ENCODE peak calls at places on chromosomes 16 and 17, in seven cellular contexts. G is adrenal gland, R is uterus, O is psoas muscle, N is stomach, C is lower lobe of right lung, B is right lobe of liver. I is an unnamed sample.

GRCh38 chr17:18937981-18938691 is 13.8 kb upstream of the SLC5A10 start:
- DNase-seq in G (no peak), O (no peak), B (no peak), R (no peak), N (no peak), C (no peak), I (no peak)

GRCh38 chr17:40021471-40021961 is 6.3 kb downstream of the CSF3 start:
- DNase-seq in B (no peak), C (no peak), O (peak; percentile 88), G (peak; percentile 83), N (no peak), R (peak; percentile 59), I (no peak)

GRCh38 chr16:1530883-1531637 is 2.4 kb upstream of the TMEM204 start:
- DNase-seq in R (peak; percentile 74), B (peak; percentile 38), G (no peak), N (no peak), O (peak; percentile 86), C (no peak), I (peak; percentile 80)

GRCh38 chr16:14378684-14379467 is 251.2 kb downstream of the PARN start:
- DNase-seq in N (no peak), G (no peak), B (no peak), C (no peak), R (no peak), O (peak; percentile 8), I (no peak)

GRCh38 chr16:89565256-89565505 is 4.7 kb downstream of the RPL13 start:
- DNase-seq in B (no peak), O (no peak), N (no peak), C (no peak), G (no peak), R (no peak), I (no peak)

GRCh38 chr17:64661731-64661980 is 451 bp downstream of the SMURF2 start:
- DNase-seq in B (peak; percentile 68), N (no peak), R (peak; percentile 36), G (no peak), C (no peak), O (no peak), I (no peak)

GRCh38 chr16:53041196-53041977 is 11.3 kb downstream of the CHD9NB start:
- DNase-seq in G (no peak), R (peak; percentile 67), N (peak; percentile 53), C (no peak), B (no peak), O (peak; percentile 92), I (peak; percentile 90)

GRCh38 chr16:4474192-4474961 is at the start of gene NMRAL1:
- DNase-seq in R (peak; percentile 87), G (peak; percentile 91), B (peak; percentile 89), N (peak; percentile 92), O (peak; percentile 93), C (peak; percentile 93), I (peak; percentile 91)

GRCh38 chr16:78462261-78463208 is 363.1 kb downstream of the WWOX start:
- DNase-seq in G (no peak), B (no peak), N (no peak), C (no peak), R (no peak), O (no peak), I (no peak)

GRCh38 chr16:75494696-75495601 is at the start of gene CHST6:
- DNase-seq in C (no peak), O (no peak), N (no peak), R (no peak), G (peak; percentile 48), B (peak; percentile 46), I (peak; percentile 41)

GRCh38 chr16:85753976-85754375 is 3.1 kb upstream of the C16orf74 start:
- DNase-seq in N (no peak), O (no peak), R (no peak), G (no peak), C (no peak), B (no peak), I (no peak)

GRCh38 chr16:17133851-17134250 is 336.9 kb downstream of the XYLT1 start:
- DNase-seq in N (no peak), C (no peak), G (no peak), O (no peak), B (no peak), R (no peak), I (no peak)

GRCh38 chr17:59668816-59669215 is 38.4 kb downstream of the PTRH2 start:
- DNase-seq in G (no peak), C (no peak), R (no peak), N (no peak), B (no peak), O (no peak), I (no peak)

GRCh38 chr17:76811028-76811427 is 57.2 kb upstream of the MGAT5B start:
- DNase-seq in C (no peak), R (no peak), O (no peak), N (no peak), G (no peak), B (no peak), I (no peak)

GRCh38 chr16:4691666-4692412 is 1.5 kb upstream of the NUDT16L1 start:
- DNase-seq in N (no peak), C (peak; percentile 48), O (peak; percentile 55), R (peak; percentile 24), B (peak; percentile 26), G (peak; percentile 30), I (no peak)

GRCh38 chr17:50840311-50840851 is 5.0 kb downstream of the WFIKKN2 start:
- DNase-seq in C (no peak), B (no peak), N (no peak), O (no peak), R (no peak), G (no peak), I (no peak)

GRCh38 chr17:35931794-35932419 is 1.3 kb upstream of the RDM1 start:
- DNase-seq in O (no peak), N (no peak), R (no peak), C (no peak), G (peak; percentile 38), B (no peak), I (no peak)

GRCh38 chr17:44281570-44281969 is 13.6 kb upstream of the SLC4A1 start:
- DNase-seq in G (no peak), O (no peak), B (no peak), R (no peak), N (no peak), C (no peak), I (no peak)

GRCh38 chr17:15185625-15185991 is 79.5 kb downstream of the PMP22 start:
- DNase-seq in O (no peak), R (no peak), C (no peak), N (no peak), G (peak; percentile 59), B (no peak), I (no peak)

GRCh38 chr17:1422907-1423306 is 22.9 kb upstream of the YWHAE start:
- DNase-seq in O (peak; percentile 44), G (no peak), R (no peak), B (no peak), C (no peak), N (no peak), I (no peak)

GRCh38 chr16:27894441-27894840 is 169.1 kb downstream of the GSG1L start:
- DNase-seq in G (no peak), O (no peak), N (no peak), C (no peak), R (no peak), B (no peak), I (no peak)

GRCh38 chr16:79651363-79651762 is 50.8 kb upstream of the MAF start:
- DNase-seq in O (peak; percentile 66), B (no peak), N (peak; percentile 59), R (peak; percentile 58), G (peak; percentile 65), C (no peak), I (peak; percentile 28)

GRCh38 chr17:15261063-15261817 is 3.9 kb downstream of the PMP22 start:
- DNase-seq in B (peak; percentile 37), N (peak; percentile 36), C (peak; percentile 54), O (peak; percentile 85), G (peak; percentile 77), R (peak; percentile 64), I (peak; percentile 48)

GRCh38 chr16:56356276-56357241 is 68.8 kb downstream of the AMFR start:
- DNase-seq in C (peak; percentile 86), G (peak; percentile 85), O (peak; percentile 87), R (peak; percentile 73), B (peak; percentile 86), N (peak; percentile 82), I (peak; percentile 80)
- TF ChIP-seq CTCF in C (peak; percentile 91), G (peak; percentile 81), O (peak; percentile 79), R (peak; percentile 93), B (peak; percentile 88), N (peak; percentile 80), I (peak; percentile 90)

GRCh38 chr16:3460585-3460984 is 17.1 kb downstream of the NAA60 start:
- DNase-seq in G (no peak), C (no peak), B (no peak), R (no peak), N (no peak), O (no peak), I (no peak)
- H3K27ac ChIP-seq in G (peak overlapping the region; percentile 15), C (no peak overlapping the region), B (no peak overlapping the region), R (no peak overlapping the region), N (peak overlapping the region; percentile 99), O (peak overlapping the region; percentile 98), I (peak overlapping the region; percentile 99)

GRCh38 chr16:15725641-15726240 is 75.7 kb downstream of the NDE1 start:
- DNase-seq in N (no peak), B (no peak), R (no peak), O (no peak), G (no peak), C (no peak), I (no peak)

GRCh38 chr16:15723808-15724207 is 73.8 kb downstream of the NDE1 start:
- DNase-seq in B (no peak), G (no peak), R (no peak), N (no peak), O (no peak), C (no peak), I (no peak)

GRCh38 chr16:15732416-15732815 is 82.4 kb downstream of the NDE1 start:
- DNase-seq in G (no peak), R (no peak), C (no peak), B (no peak), O (no peak), N (no peak), I (no peak)

GRCh38 chr16:15726715-15727114 is 76.7 kb downstream of the NDE1 start:
- DNase-seq in G (no peak), R (no peak), C (no peak), N (peak; percentile 55), O (no peak), B (no peak), I (no peak)

DNA sequence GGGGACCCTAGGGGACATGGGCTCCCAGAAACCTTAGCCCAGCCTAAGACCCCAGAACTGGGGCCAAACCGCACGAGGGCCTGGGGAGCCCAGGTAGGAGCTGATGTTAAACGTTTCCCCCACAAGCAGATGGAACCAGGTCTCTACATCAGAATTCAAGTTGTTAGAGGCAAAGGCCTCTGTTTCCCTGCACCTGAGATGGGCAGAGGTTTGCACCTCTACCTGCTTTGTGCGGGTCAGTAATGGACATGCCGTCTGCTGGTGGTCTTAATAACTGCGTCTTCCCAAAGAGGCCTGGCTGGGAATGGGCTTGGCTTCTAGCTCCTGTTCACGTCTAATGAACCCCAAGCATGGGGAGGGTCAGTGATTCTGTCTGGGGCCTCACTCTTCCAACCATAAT is 79.1 kb downstream of the NDE1 start:
- DNase-seq in R (no peak), C (no peak), B (no peak), G (no peak), O (no peak), N (no peak), I (no peak)
- H3K4me1 ChIP-seq in R (no peaks in the 10 kb centered on the region), C (no peaks in the 10 kb centered on the region), B (no peaks in the 10 kb centered on the region), G (no peaks in the 10 kb centered on the region), O (no peaks in the 10 kb centered on the region), N (peaks cover 10% of the 10 kb centered on the region), I (no peaks in the 10 kb centered on the region)

DNA sequence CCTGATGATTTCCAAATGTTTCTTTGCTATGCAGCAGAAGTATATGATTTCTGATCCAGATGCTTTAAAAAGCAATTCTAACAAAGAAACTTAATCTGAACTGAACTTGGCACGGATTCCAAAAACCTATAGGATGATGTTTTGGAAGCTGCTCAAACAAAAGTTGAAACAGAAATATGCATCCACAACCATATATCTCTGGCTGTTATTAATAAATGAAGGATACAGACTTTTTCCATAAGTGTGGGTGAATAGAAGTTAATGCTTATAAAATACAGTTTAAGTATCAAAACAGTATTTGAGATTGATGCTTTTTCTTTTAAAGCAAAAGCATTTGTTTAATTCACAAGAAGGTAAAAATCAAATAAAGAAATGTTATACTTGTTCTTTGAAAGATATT is 27.9 kb upstream of the NACA2 start:
- DNase-seq in C (no peak), G (no peak), O (no peak), R (no peak), B (no peak), N (no peak), I (no peak)
- TF ChIP-seq CTCF in C (no peak), G (no peak), O (no peak), R (no peak), B (no peak), N (no peak), I (no peak)

I was measured in left ventricle myocardium inferior.